ENCODE peak calls at places on chromosomes 11 and 22, in eight cellular contexts. One of them, this sample, is unnamed.

GRCh38 chr11:112255075-112255739 is 5.5 kb downstream of the PLET1 start:
- DNase-seq in cardiac muscle cell: peak; percentile 84
- DNase-seq in RWPE2: no peak
- DNase-seq in CD4-positive, CD25-positive, alpha-beta regulatory T cell: no peak
- DNase-seq in right lobe of liver: peak; percentile 25
- DNase-seq in Peyer's patch: no peak
- DNase-seq in neural progenitor cell: no peak
- DNase-seq in colonic mucosa: no peak
- DNase-seq in this sample: no peak

GRCh38 chr22:36180038-36180880 is 19.7 kb upstream of the APOL3 start:
- DNase-seq in cardiac muscle cell: peak; percentile 83
- DNase-seq in RWPE2: no peak
- DNase-seq in CD4-positive, CD25-positive, alpha-beta regulatory T cell: peak; percentile 78
- DNase-seq in right lobe of liver: peak; percentile 86
- DNase-seq in Peyer's patch: peak; percentile 89
- DNase-seq in neural progenitor cell: peak; percentile 86
- DNase-seq in colonic mucosa: peak; percentile 85
- DNase-seq in this sample: peak; percentile 73

GRCh38 chr22:44632823-44633478 is 69.1 kb upstream of the PRR5 start:
- DNase-seq in cardiac muscle cell: peak; percentile 35
- DNase-seq in RWPE2: no peak
- DNase-seq in CD4-positive, CD25-positive, alpha-beta regulatory T cell: peak; percentile 28
- DNase-seq in right lobe of liver: no peak
- DNase-seq in Peyer's patch: no peak
- DNase-seq in neural progenitor cell: no peak
- DNase-seq in colonic mucosa: no peak
- DNase-seq in this sample: no peak

GRCh38 chr11:8871283-8871775 is 39.7 kb upstream of the AKIP1 start:
- DNase-seq in cardiac muscle cell: peak; percentile 96
- DNase-seq in RWPE2: no peak
- DNase-seq in CD4-positive, CD25-positive, alpha-beta regulatory T cell: no peak
- DNase-seq in right lobe of liver: peak; percentile 23
- DNase-seq in Peyer's patch: no peak
- DNase-seq in neural progenitor cell: peak; percentile 87
- DNase-seq in colonic mucosa: peak; percentile 76
- DNase-seq in this sample: no peak

GRCh38 chr22:30182833-30183232 is 63.7 kb downstream of the LIF start:
- DNase-seq in cardiac muscle cell: no peak
- DNase-seq in RWPE2: no peak
- DNase-seq in CD4-positive, CD25-positive, alpha-beta regulatory T cell: no peak
- DNase-seq in right lobe of liver: no peak
- DNase-seq in Peyer's patch: no peak
- DNase-seq in neural progenitor cell: no peak
- DNase-seq in colonic mucosa: no peak
- DNase-seq in this sample: no peak

GRCh38 chr11:73147771-73148681 is 5.9 kb upstream of the FCHSD2 start:
- DNase-seq in cardiac muscle cell: no peak
- DNase-seq in RWPE2: no peak
- DNase-seq in CD4-positive, CD25-positive, alpha-beta regulatory T cell: no peak
- DNase-seq in right lobe of liver: peak; percentile 77
- DNase-seq in Peyer's patch: no peak
- DNase-seq in neural progenitor cell: no peak
- DNase-seq in colonic mucosa: no peak
- DNase-seq in this sample: no peak

GRCh38 chr22:44972363-44973083 is 37.3 kb downstream of the PHF21B start:
- DNase-seq in cardiac muscle cell: peak; percentile 8
- DNase-seq in RWPE2: no peak
- DNase-seq in CD4-positive, CD25-positive, alpha-beta regulatory T cell: peak; percentile 36
- DNase-seq in right lobe of liver: no peak
- DNase-seq in Peyer's patch: peak; percentile 19
- DNase-seq in neural progenitor cell: no peak
- DNase-seq in colonic mucosa: no peak
- DNase-seq in this sample: no peak

GRCh38 chr11:74288161-74288560 is 23.3 kb downstream of the P4HA3 start:
- DNase-seq in cardiac muscle cell: peak; percentile 96
- DNase-seq in RWPE2: no peak
- DNase-seq in CD4-positive, CD25-positive, alpha-beta regulatory T cell: no peak
- DNase-seq in right lobe of liver: no peak
- DNase-seq in Peyer's patch: no peak
- DNase-seq in neural progenitor cell: no peak
- DNase-seq in colonic mucosa: no peak
- DNase-seq in this sample: no peak

GRCh38 chr11:16028406-16028805 is 327.9 kb downstream of the SOX6 start:
- DNase-seq in cardiac muscle cell: peak; percentile 61
- DNase-seq in RWPE2: no peak
- DNase-seq in CD4-positive, CD25-positive, alpha-beta regulatory T cell: no peak
- DNase-seq in right lobe of liver: no peak
- DNase-seq in Peyer's patch: no peak
- DNase-seq in neural progenitor cell: no peak
- DNase-seq in colonic mucosa: no peak
- DNase-seq in this sample: no peak

GRCh38 chr11:1130276-1131032 is 27.3 kb upstream of the MUC5AC start:
- DNase-seq in cardiac muscle cell: no peak
- DNase-seq in RWPE2: peak; percentile 55
- DNase-seq in CD4-positive, CD25-positive, alpha-beta regulatory T cell: no peak
- DNase-seq in right lobe of liver: no peak
- DNase-seq in Peyer's patch: no peak
- DNase-seq in neural progenitor cell: no peak
- DNase-seq in colonic mucosa: peak; percentile 12
- DNase-seq in this sample: no peak

GRCh38 chr22:40036126-40036525 is 41.4 kb downstream of the FAM83F start:
- DNase-seq in cardiac muscle cell: no peak
- DNase-seq in RWPE2: no peak
- DNase-seq in CD4-positive, CD25-positive, alpha-beta regulatory T cell: no peak
- DNase-seq in right lobe of liver: no peak
- DNase-seq in Peyer's patch: no peak
- DNase-seq in neural progenitor cell: no peak
- DNase-seq in colonic mucosa: no peak
- DNase-seq in this sample: no peak

GRCh38 chr11:117449111-117449693 is 121.5 kb downstream of the CEP164 start:
- DNase-seq in cardiac muscle cell: no peak
- DNase-seq in RWPE2: no peak
- DNase-seq in CD4-positive, CD25-positive, alpha-beta regulatory T cell: no peak
- DNase-seq in right lobe of liver: no peak
- DNase-seq in Peyer's patch: no peak
- DNase-seq in neural progenitor cell: no peak
- DNase-seq in colonic mucosa: no peak
- DNase-seq in this sample: no peak

DNA sequence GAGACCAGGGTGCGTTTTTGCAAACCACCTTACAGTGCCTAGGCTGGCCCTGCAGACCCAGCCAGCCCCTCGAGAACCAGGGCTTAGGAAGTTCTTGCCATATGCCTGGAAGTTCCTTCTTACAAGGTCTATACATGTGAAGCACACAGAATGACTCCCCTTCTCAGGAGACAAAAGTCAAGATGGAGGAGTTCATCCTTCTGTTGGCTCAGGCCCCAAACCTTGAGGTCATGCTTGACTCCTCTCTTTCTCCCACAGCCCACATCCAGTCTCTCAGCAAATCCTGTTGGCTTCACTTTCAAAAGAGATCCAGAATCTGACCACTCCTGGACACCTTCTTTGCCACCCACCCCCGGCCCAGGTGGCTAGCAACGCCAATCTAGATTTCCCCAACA is 1.7 kb upstream of the CD248 start:
- DNase-seq in cardiac muscle cell: no peak
- DNase-seq in RWPE2: no peak
- DNase-seq in CD4-positive, CD25-positive, alpha-beta regulatory T cell: no peak
- DNase-seq in right lobe of liver: no peak
- DNase-seq in Peyer's patch: no peak
- DNase-seq in neural progenitor cell: no peak
- DNase-seq in colonic mucosa: no peak
- DNase-seq in this sample: no peak
- H3K4me1 ChIP-seq in cardiac muscle cell: peaks cover 24% of the 10 kb centered on the region
- H3K4me1 ChIP-seq in RWPE2: peaks cover 6% of the 10 kb centered on the region
- H3K4me1 ChIP-seq in CD4-positive, CD25-positive, alpha-beta regulatory T cell: peaks cover 38% of the 10 kb centered on the region
- H3K4me1 ChIP-seq in right lobe of liver: no peaks in the 10 kb centered on the region
- H3K4me1 ChIP-seq in Peyer's patch: peaks cover 13% of the 10 kb centered on the region
- H3K4me1 ChIP-seq in neural progenitor cell: peaks cover 25% of the 10 kb centered on the region
- H3K4me1 ChIP-seq in colonic mucosa: no peaks in the 10 kb centered on the region
- H3K4me1 ChIP-seq in this sample: peaks cover 30% of the 10 kb centered on the region

GRCh38 chr22:41436322-41437113 is 10.1 kb downstream of the TOB2 start:
- DNase-seq in cardiac muscle cell: no peak
- DNase-seq in RWPE2: no peak
- DNase-seq in CD4-positive, CD25-positive, alpha-beta regulatory T cell: no peak
- DNase-seq in right lobe of liver: no peak
- DNase-seq in Peyer's patch: no peak
- DNase-seq in neural progenitor cell: no peak
- DNase-seq in colonic mucosa: no peak
- DNase-seq in this sample: no peak
- H3K4me1 ChIP-seq in cardiac muscle cell: peaks cover 12% of the 10 kb centered on the region
- H3K4me1 ChIP-seq in RWPE2: no peaks in the 10 kb centered on the region
- H3K4me1 ChIP-seq in CD4-positive, CD25-positive, alpha-beta regulatory T cell: peaks cover 5% of the 10 kb centered on the region
- H3K4me1 ChIP-seq in right lobe of liver: no peaks in the 10 kb centered on the region
- H3K4me1 ChIP-seq in Peyer's patch: no peaks in the 10 kb centered on the region
- H3K4me1 ChIP-seq in neural progenitor cell: no peaks in the 10 kb centered on the region
- H3K4me1 ChIP-seq in colonic mucosa: no peaks in the 10 kb centered on the region
- H3K4me1 ChIP-seq in this sample: no peaks in the 10 kb centered on the region

GRCh38 chr22:22923930-22924329 is 36.3 kb downstream of the IGLL5 start:
- DNase-seq in cardiac muscle cell: no peak
- DNase-seq in RWPE2: no peak
- DNase-seq in CD4-positive, CD25-positive, alpha-beta regulatory T cell: no peak
- DNase-seq in right lobe of liver: no peak
- DNase-seq in Peyer's patch: no peak
- DNase-seq in neural progenitor cell: no peak
- DNase-seq in colonic mucosa: no peak
- DNase-seq in this sample: no peak
- H3K4me1 ChIP-seq in cardiac muscle cell: no peaks in the 10 kb centered on the region
- H3K4me1 ChIP-seq in RWPE2: peaks cover 3% of the 10 kb centered on the region
- H3K4me1 ChIP-seq in CD4-positive, CD25-positive, alpha-beta regulatory T cell: peaks cover 11% of the 10 kb centered on the region
- H3K4me1 ChIP-seq in right lobe of liver: no peaks in the 10 kb centered on the region
- H3K4me1 ChIP-seq in Peyer's patch: peaks cover 5% of the 10 kb centered on the region
- H3K4me1 ChIP-seq in neural progenitor cell: peaks cover 3% of the 10 kb centered on the region
- H3K4me1 ChIP-seq in colonic mucosa: no peaks in the 10 kb centered on the region
- H3K4me1 ChIP-seq in this sample: peaks cover 56% of the 10 kb centered on the region

DNA sequence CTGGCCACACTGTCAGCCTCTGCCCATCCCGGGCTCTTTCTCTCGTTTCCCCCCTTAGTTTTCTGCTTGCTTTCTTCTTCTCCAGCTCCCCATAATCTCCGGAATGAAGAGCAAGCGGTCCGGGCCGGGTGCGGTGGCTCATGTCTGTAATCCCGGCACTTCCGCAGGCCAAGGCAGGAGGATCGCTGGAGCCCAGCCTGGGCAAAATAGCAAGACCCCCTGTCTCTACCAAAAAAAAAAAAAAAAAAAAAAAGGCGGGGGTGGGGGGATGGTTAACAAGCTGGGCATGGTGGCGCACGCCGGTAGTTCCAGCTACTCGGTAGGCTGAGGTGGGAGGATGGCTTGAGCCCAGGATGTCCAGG is 40.8 kb downstream of the AHNAK start:
- DNase-seq in cardiac muscle cell: peak; percentile 24
- DNase-seq in RWPE2: no peak
- DNase-seq in CD4-positive, CD25-positive, alpha-beta regulatory T cell: no peak
- DNase-seq in right lobe of liver: no peak
- DNase-seq in Peyer's patch: no peak
- DNase-seq in neural progenitor cell: no peak
- DNase-seq in colonic mucosa: no peak
- DNase-seq in this sample: no peak
- H3K4me1 ChIP-seq in cardiac muscle cell: peaks cover 43% of the 10 kb centered on the region
- H3K4me1 ChIP-seq in RWPE2: peaks cover 22% of the 10 kb centered on the region
- H3K4me1 ChIP-seq in CD4-positive, CD25-positive, alpha-beta regulatory T cell: no peaks in the 10 kb centered on the region
- H3K4me1 ChIP-seq in right lobe of liver: no peaks in the 10 kb centered on the region
- H3K4me1 ChIP-seq in Peyer's patch: peaks cover 4% of the 10 kb centered on the region
- H3K4me1 ChIP-seq in neural progenitor cell: peaks cover 46% of the 10 kb centered on the region
- H3K4me1 ChIP-seq in colonic mucosa: peaks cover 5% of the 10 kb centered on the region
- H3K4me1 ChIP-seq in this sample: no peaks in the 10 kb centered on the region

DNA sequence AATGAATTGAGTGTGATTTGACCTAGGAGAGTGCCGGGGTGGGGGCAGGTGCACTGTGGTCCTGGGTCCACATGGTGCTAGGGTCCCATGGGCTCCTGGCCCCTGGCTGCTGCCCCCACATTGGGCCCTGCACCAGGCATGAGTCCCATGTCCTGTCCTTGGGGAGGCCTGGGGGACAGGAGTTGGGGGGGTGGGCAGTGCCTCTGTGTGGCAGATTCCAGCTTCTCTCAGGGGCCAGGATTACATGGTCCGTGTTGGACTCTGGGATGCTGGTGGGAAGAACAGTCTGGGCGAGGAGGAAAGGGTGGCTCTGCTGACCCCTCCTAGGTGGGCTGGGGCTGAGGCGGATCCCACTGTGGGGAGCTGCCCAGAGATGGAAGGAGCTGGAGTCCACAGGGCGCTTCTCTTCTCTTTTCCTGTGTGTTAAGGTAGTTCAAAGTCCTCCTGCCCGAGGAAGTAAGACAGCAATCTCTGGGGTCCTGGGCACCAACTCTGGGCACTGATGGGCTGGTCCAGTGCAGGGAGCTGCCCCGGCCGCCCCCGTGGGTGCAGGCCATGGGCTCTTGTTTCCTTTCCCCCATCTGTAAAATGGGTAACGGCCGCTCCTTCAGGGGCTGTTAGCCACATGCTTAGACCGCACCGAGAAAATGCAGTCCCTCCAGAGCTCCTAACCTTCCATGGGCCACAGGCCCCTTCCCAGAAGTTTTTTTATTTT is 19.8 kb downstream of the KCNQ1 start:
- DNase-seq in cardiac muscle cell: no peak
- DNase-seq in RWPE2: no peak
- DNase-seq in CD4-positive, CD25-positive, alpha-beta regulatory T cell: no peak
- DNase-seq in right lobe of liver: no peak
- DNase-seq in Peyer's patch: peak; percentile 12
- DNase-seq in neural progenitor cell: no peak
- DNase-seq in colonic mucosa: peak; percentile 18
- DNase-seq in this sample: no peak
- H3K4me1 ChIP-seq in cardiac muscle cell: peaks cover 40% of the 10 kb centered on the region
- H3K4me1 ChIP-seq in RWPE2: no peaks in the 10 kb centered on the region
- H3K4me1 ChIP-seq in CD4-positive, CD25-positive, alpha-beta regulatory T cell: peaks cover 29% of the 10 kb centered on the region
- H3K4me1 ChIP-seq in right lobe of liver: no peaks in the 10 kb centered on the region
- H3K4me1 ChIP-seq in Peyer's patch: peaks cover 51% of the 10 kb centered on the region
- H3K4me1 ChIP-seq in neural progenitor cell: peaks cover 4% of the 10 kb centered on the region
- H3K4me1 ChIP-seq in colonic mucosa: peaks cover 10% of the 10 kb centered on the region
- H3K4me1 ChIP-seq in this sample: no peaks in the 10 kb centered on the region

This sample was measured in OCI-LY7.